ENCODE peak calls at places on chromosomes 5 and 9, in eight cellular contexts. O, I, M, K, P, R, E and L are unnamed samples.

GRCh38 chr5:78203815-78204214 is 90.7 kb downstream of the AP3B1 start:
- DNase-seq in O (no peak), I (no peak), M (no peak), K (no peak), P (no peak), R (no peak), E (no peak), L (no peak)

GRCh38 chr5:157593036-157593435 is 17.5 kb upstream of the ADAM19 start:
- DNase-seq in O (no peak), I (no peak), M (no peak), K (no peak), P (no peak), R (no peak), E (no peak), L (no peak)

GRCh38 chr9:109973336-109973735 is 193.3 kb downstream of the PALM2AKAP2 start:
- DNase-seq in O (no peak), I (no peak), M (no peak), K (no peak), P (no peak), R (no peak), E (no peak), L (no peak)

GRCh38 chr5:1210832-1211251 is 9.4 kb downstream of the SLC6A19 start:
- DNase-seq in O (no peak), I (no peak), M (no peak), K (no peak), P (no peak), R (no peak), E (no peak), L (no peak)

GRCh38 chr5:180140627-180141006 is 68.4 kb downstream of the RASGEF1C start:
- DNase-seq in O (no peak), I (no peak), M (peak), K (no peak), P (no peak), R (no peak), E (peak), L (no peak)

GRCh38 chr5:151125421-151125820 is 32.2 kb downstream of the ANXA6 start:
- DNase-seq in O (no peak), I (no peak), M (no peak), K (no peak), P (no peak), R (no peak), E (no peak), L (no peak)

GRCh38 chr5:138466058-138466899 is 1.0 kb downstream of the EGR1 start:
- DNase-seq in O (no peak), I (peak), M (peak), K (no peak), P (peak), R (peak), E (no peak), L (peak)

GRCh38 chr5:80284720-80285119 is 28.9 kb upstream of the SERINC5 start:
- DNase-seq in O (no peak), I (no peak), M (no peak), K (no peak), P (no peak), R (no peak), E (no peak), L (no peak)

GRCh38 chr5:27708579-27708978 is 670.2 kb upstream of the CDH9 start:
- DNase-seq in O (peak), I (peak), M (no peak), K (no peak), P (no peak), R (no peak), E (no peak), L (no peak)

GRCh38 chr5:136766456-136766855 is 401.1 kb upstream of the TRPC7 start:
- DNase-seq in O (no peak), I (peak), M (no peak), K (no peak), P (no peak), R (no peak), E (no peak), L (no peak)

GRCh38 chr9:85425153-85425611 is 316.6 kb downstream of the AGTPBP1 start:
- DNase-seq in O (peak), I (peak), M (peak), K (no peak), P (no peak), R (peak), E (peak), L (peak)

GRCh38 chr5:144487761-144488160 is 317.1 kb downstream of the KCTD16 start:
- DNase-seq in O (no peak), I (no peak), M (no peak), K (no peak), P (no peak), R (no peak), E (no peak), L (peak)

GRCh38 chr5:67998709-67999251 is 216.8 kb upstream of the PIK3R1 start:
- DNase-seq in O (peak), I (peak), M (peak), K (peak), P (no peak), R (peak), E (no peak), L (peak)

GRCh38 chr5:142316051-142316450 is 8.8 kb downstream of the SPRY4 start:
- DNase-seq in O (peak), I (no peak), M (no peak), K (no peak), P (no peak), R (peak), E (no peak), L (peak)

GRCh38 chr5:55324815-55325418 is 17.1 kb downstream of the MTREX start:
- DNase-seq in O (peak), I (peak), M (no peak), K (no peak), P (no peak), R (peak), E (no peak), L (peak)

GRCh38 chr9:95336281-95336680 is 18.8 kb upstream of the FANCC start:
- DNase-seq in O (no peak), I (peak), M (no peak), K (no peak), P (no peak), R (no peak), E (no peak), L (peak)

GRCh38 chr5:143065185-143065584 is 295.0 kb downstream of the ARHGAP26 start:
- DNase-seq in O (peak), I (no peak), M (no peak), K (no peak), P (peak), R (peak), E (no peak), L (peak)

GRCh38 chr5:79062431-79062830 is 7.0 kb downstream of the DMGDH start:
- DNase-seq in O (no peak), I (no peak), M (no peak), K (no peak), P (no peak), R (no peak), E (no peak), L (no peak)

GRCh38 chr5:72517961-72518690 is 10.9 kb upstream of the ZNF366 start:
- DNase-seq in O (no peak), I (no peak), M (peak), K (peak), P (no peak), R (peak), E (no peak), L (peak)

GRCh38 chr9:85743290-85744128 is 1.8 kb upstream of the AGTPBP1 start:
- DNase-seq in O (peak), I (peak), M (no peak), K (peak), P (peak), R (peak), E (no peak), L (peak)

GRCh38 chr5:170635706-170636105 is 131.9 kb downstream of the KCNIP1 start:
- DNase-seq in O (no peak), I (no peak), M (no peak), K (peak), P (no peak), R (no peak), E (no peak), L (no peak)

GRCh38 chr5:170636206-170636605 is 132.4 kb downstream of the KCNIP1 start:
- DNase-seq in O (no peak), I (no peak), M (no peak), K (peak), P (no peak), R (no peak), E (no peak), L (no peak)

GRCh38 chr5:170632985-170633234 is 129.1 kb downstream of the KCNIP1 start:
- DNase-seq in O (no peak), I (no peak), M (peak), K (peak), P (no peak), R (no peak), E (peak), L (no peak)

GRCh38 chr5:170633235-170634041 is 129.6 kb downstream of the KCNIP1 start:
- DNase-seq in O (peak), I (peak), M (no peak), K (peak), P (peak), R (peak), E (no peak), L (peak)

DNA sequence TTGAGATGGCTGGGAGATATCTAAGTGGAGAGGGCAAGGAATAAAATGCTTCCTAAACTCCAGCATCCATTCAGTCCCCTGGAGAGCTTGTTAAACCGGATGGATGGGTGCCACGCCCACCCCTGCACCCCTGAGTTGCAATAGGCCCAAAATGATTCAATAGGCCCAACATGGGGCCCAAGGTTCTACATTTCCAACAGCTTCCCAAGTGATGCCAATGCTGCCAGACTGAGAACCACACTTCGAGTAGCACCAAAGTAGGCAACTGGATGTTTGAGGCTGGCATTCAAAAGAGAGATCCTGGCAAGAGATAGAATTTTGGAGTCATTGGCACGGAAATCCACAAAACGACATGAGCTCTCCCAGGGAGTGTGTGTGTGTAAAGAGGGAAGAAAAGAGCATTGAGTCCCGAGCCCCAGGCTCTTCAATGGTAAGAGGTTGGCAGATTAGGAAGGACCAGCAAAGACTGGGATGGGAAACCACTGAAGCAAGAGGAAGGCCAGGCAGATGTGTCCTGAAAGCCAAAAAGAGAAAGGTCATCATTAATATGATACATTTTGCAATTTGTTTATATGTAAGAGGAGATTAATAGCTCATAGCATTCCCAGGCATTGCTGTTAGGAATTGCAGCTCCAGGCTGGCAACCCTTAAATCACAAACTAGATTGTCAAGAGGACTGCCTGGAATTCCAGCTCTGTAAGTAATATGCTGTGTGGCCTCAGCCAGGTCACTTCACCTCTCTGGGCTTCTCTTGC is 130.6 kb downstream of the KCNIP1 start:
- DNase-seq in O (no peak), I (no peak), M (no peak), K (peak), P (no peak), R (no peak), E (no peak), L (no peak)
- H3K4me3 ChIP-seq in O (no peak), I (no peak), M (no peak), K (no peak), P (no peak), R (no peak), E (peak), L (no peak)

DNA sequence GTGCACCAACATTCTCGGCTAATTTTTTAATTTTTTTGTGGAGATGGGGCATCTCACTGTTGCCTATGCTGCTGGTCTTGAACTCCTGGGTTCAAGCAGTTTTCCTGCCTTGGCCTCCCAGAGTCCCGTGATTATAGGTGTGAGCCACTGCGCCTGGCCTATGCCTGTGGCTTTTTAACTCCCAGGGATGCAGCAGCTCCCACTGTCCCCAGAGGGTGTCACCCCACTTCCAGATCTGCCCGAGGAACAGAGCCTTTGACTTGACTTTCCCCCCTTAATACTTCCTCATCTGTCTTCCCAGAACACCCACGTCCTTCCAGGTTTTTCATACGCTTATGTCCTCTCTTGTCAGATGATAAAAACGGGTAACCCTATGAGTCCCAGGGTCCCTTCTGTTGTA is 7.6 kb upstream of the PRRC2B start:
- DNase-seq in O (no peak), I (no peak), M (no peak), K (no peak), P (no peak), R (no peak), E (no peak), L (no peak)
- TF ChIP-seq CTCF in O (no peak), I (no peak), M (no peak), K (no peak), P (no peak), R (peak), E (no peak), L (peak)

GRCh38 chr9:127448112-127448805 is 2.9 kb downstream of the RPL12 start:
- DNase-seq in O (no peak), I (no peak), M (no peak), K (no peak), P (no peak), R (no peak), E (no peak), L (peak)
- H3K4me3 ChIP-seq in O (peak), I (peak), M (peak), K (no peak), P (peak), R (peak), E (peak), L (peak)

DNA sequence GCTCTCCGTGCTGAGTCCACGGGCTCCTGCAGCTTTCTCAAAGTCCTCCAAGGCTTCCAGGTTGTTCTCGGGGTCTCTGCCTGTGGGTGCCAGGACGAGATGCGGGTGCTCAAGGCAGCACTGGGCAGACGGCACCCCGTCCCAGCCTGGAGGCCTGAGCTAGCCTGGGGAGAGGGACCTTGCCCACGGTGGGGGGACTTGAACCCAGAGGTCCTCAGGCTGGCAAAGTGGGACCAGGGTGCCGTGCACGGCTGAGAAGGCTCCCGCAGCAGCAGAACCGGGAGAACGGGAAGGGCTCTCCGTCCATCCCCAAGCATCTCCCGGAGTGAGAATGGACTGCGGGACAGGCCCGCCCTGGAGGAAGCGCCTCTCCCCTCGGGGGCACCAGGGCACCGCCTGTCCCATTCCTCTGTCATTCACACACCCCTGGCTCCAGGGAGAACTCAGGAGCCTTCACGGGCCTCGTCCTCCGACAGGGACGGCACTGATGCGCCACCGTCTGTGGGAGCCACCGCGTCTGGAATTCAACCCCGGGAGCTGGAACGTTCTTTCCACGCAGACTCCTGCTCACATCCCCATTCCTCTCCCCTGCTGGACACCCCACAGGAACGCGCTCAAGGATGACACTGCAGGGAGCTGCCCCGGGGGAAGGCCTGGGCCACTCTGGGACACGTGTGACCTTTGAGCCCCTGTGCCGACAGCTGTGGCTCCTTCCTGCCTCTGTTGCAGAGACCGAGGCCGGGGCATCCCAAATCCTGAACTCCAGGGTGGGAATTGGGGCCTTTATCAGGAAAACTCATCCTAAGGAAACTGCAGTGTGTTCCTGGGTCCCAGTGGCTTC is 16.3 kb upstream of the OBP2B start:
- DNase-seq in O (no peak), I (no peak), M (no peak), K (peak), P (no peak), R (no peak), E (peak), L (no peak)
- TF ChIP-seq CTCF in O (no peak), I (no peak), M (no peak), K (no peak), P (no peak), R (no peak), E (no peak), L (no peak)

DNA sequence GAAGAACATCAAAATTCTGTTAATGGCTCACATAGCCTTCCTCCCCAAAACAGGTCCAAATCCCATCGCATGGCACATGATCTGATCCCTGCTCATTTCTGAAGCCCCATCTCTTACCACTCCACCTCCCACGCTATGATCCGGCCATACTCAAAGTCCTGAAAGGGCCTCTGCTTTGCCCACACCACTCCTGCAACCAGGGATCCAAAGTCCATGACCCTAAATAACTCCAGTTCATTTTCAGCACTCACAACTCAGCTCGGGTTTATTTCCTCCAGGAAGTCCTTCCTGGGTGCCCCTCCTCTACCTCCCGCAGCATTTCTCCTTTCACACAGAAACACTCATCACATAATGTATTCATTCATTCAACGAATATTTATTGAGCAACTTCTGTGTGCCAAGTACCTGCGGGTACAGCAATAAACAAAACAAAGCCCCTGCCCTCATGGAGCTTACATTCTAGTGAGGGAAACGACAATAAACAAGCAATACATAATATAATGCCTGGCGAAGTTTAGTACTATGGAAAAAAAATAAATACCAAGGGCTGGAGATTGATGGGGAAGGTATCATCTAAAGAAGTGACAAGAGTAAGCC is 2.7 kb downstream of the TTLL11 start:
- DNase-seq in O (no peak), I (no peak), M (no peak), K (no peak), P (no peak), R (no peak), E (no peak), L (no peak)
- H3K4me3 ChIP-seq in O (no peak), I (no peak), M (no peak), K (no peak), P (no peak), R (no peak), E (no peak), L (no peak)